ENCODE peak calls at places on chromosomes 12 and 14, in six cellular contexts. B is SK-N-SH, P is HL-60, V is H1, J is K562, I is HepG2. E is an unnamed sample.

GRCh38 chr12:123532021-123532420 is 1.5 kb downstream of the RILPL1 start:
- DNase-seq in B (no peak), P (peak; percentile 57), V (no peak), J (no peak), I (no peak), E (peak; percentile 9)

GRCh38 chr14:86654558-86655184 is 1124.7 kb downstream of the FLRT2 start:
- DNase-seq in B (peak; percentile 19), P (peak; percentile 66), V (peak; percentile 89), J (peak; percentile 14), I (peak; percentile 34), E (no peak)

GRCh38 chr12:51898506-51898905 is 8.8 kb upstream of the ACVRL1 start:
- DNase-seq in B (no peak), P (no peak), V (no peak), J (no peak), I (no peak), E (no peak)

GRCh38 chr12:54929998-54930397 is 54.6 kb downstream of the TESPA1 start:
- DNase-seq in B (no peak), P (no peak), V (no peak), J (no peak), I (no peak), E (no peak)

GRCh38 chr12:92558806-92559205 is 144.0 kb upstream of the PLEKHG7 start:
- DNase-seq in B (no peak), P (no peak), V (no peak), J (no peak), I (no peak), E (no peak)

GRCh38 chr12:24494401-24494800 is 454.5 kb downstream of the BCAT1 start:
- DNase-seq in B (no peak), P (no peak), V (no peak), J (no peak), I (no peak), E (no peak)

GRCh38 chr12:15956413-15957185 is 45.5 kb downstream of the DERA start:
- DNase-seq in B (no peak), P (no peak), V (no peak), J (no peak), I (no peak), E (no peak)

GRCh38 chr12:80044694-80045046 is 54.7 kb upstream of the OTOGL start:
- DNase-seq in B (no peak), P (no peak), V (no peak), J (no peak), I (no peak), E (no peak)

GRCh38 chr14:69137456-69138188 is 15.3 kb downstream of the DCAF5 start:
- DNase-seq in B (no peak), P (no peak), V (no peak), J (no peak), I (no peak), E (no peak)

GRCh38 chr12:82383930-82384513 is 25.7 kb downstream of the METTL25 start:
- DNase-seq in B (no peak), P (no peak), V (no peak), J (no peak), I (no peak), E (no peak)

GRCh38 chr14:96881713-96882112 is 84.5 kb downstream of the VRK1 start:
- DNase-seq in B (no peak), P (no peak), V (no peak), J (no peak), I (no peak), E (no peak)

GRCh38 chr12:24861751-24862575 is 86.9 kb downstream of the BCAT1 start:
- DNase-seq in B (no peak), P (no peak), V (no peak), J (no peak), I (peak; percentile 51), E (no peak)

GRCh38 chr12:47725893-47726292 is 603 bp upstream of the ENDOU start:
- DNase-seq in B (no peak), P (no peak), V (no peak), J (no peak), I (no peak), E (no peak)

GRCh38 chr12:80193900-80194299 is 94.6 kb downstream of the OTOGL start:
- DNase-seq in B (no peak), P (no peak), V (no peak), J (no peak), I (no peak), E (no peak)

GRCh38 chr12:57954768-57955167 is 13.4 kb downstream of the ATP23 start:
- DNase-seq in B (no peak), P (no peak), V (no peak), J (no peak), I (no peak), E (no peak)

GRCh38 chr12:65025070-65025469 is 96.0 kb downstream of the WIF1 start:
- DNase-seq in B (no peak), P (no peak), V (no peak), J (no peak), I (no peak), E (no peak)

GRCh38 chr12:105279460-105280056 is 43.6 kb upstream of the APPL2 start:
- DNase-seq in B (peak; percentile 16), P (peak; percentile 20), V (peak; percentile 56), J (peak; percentile 25), I (peak; percentile 22), E (no peak)

GRCh38 chr12:107967170-107967569 is 161.9 kb upstream of the WSCD2 start:
- DNase-seq in B (no peak), P (peak; percentile 5), V (no peak), J (no peak), I (no peak), E (no peak)

GRCh38 chr14:69812725-69813124 is 15.7 kb upstream of the SLC10A1 start:
- DNase-seq in B (no peak), P (no peak), V (no peak), J (no peak), I (peak; percentile 43), E (no peak)

GRCh38 chr12:7229741-7230140 is 40.3 kb downstream of the PEX5 start:
- DNase-seq in B (no peak), P (no peak), V (no peak), J (no peak), I (no peak), E (no peak)

GRCh38 chr12:58648151-58648550 is 272.2 kb downstream of the LRIG3 start:
- DNase-seq in B (no peak), P (no peak), V (no peak), J (no peak), I (no peak), E (no peak)

GRCh38 chr12:123126294-123127144 is 24.4 kb downstream of the PITPNM2 start:
- DNase-seq in B (no peak), P (no peak), V (no peak), J (peak; percentile 73), I (peak; percentile 83), E (no peak)

GRCh38 chr12:62523619-62524018 is 57.0 kb downstream of the MON2 start:
- DNase-seq in B (no peak), P (no peak), V (no peak), J (no peak), I (no peak), E (no peak)

GRCh38 chr14:58216544-58216943 is 16.6 kb downstream of the ACTR10 start:
- DNase-seq in B (no peak), P (no peak), V (no peak), J (no peak), I (no peak), E (no peak)

GRCh38 chr12:131085816-131086591 is 132.3 kb downstream of the ADGRD1 start:
- DNase-seq in B (no peak), P (no peak), V (no peak), J (no peak), I (no peak), E (no peak)

GRCh38 chr14:104245075-104245474 is 106.7 kb downstream of the KIF26A start:
- DNase-seq in B (no peak), P (no peak), V (peak; percentile 10), J (no peak), I (no peak), E (no peak)

GRCh38 chr12:104969328-104969727 is 11.2 kb upstream of the SLC41A2 start:
- DNase-seq in B (no peak), P (no peak), V (no peak), J (no peak), I (no peak), E (no peak)

GRCh38 chr12:16939871-16940306 is 333.9 kb upstream of the LMO3 start:
- DNase-seq in B (peak; percentile 36), P (peak; percentile 79), V (peak; percentile 68), J (peak; percentile 44), I (peak; percentile 80), E (peak; percentile 26)

GRCh38 chr14:63045234-63045611 is at the start of gene KCNH5:
- DNase-seq in B (peak; percentile 90), P (no peak), V (peak; percentile 80), J (no peak), I (no peak), E (no peak)

GRCh38 chr14:100842799-100843198 is 16.9 kb downstream of the MEG3 start:
- DNase-seq in B (no peak), P (no peak), V (no peak), J (no peak), I (no peak), E (no peak)

GRCh38 chr12:114011711-114012110 is 45.6 kb upstream of the RBM19 start:
- DNase-seq in B (no peak), P (no peak), V (no peak), J (no peak), I (no peak), E (no peak)

GRCh38 chr12:126389215-126389841 is 1324.1 kb downstream of the AACS start:
- DNase-seq in B (no peak), P (no peak), V (no peak), J (no peak), I (no peak), E (no peak)
- TF ChIP-seq GABPA in B (no peak), P (no peak), V (no peak), J (no peak), I (no peak), E (no peak)

GRCh38 chr14:23864252-23864651 is 89.3 kb upstream of the DHRS4 start:
- DNase-seq in B (no peak), P (no peak), V (no peak), J (no peak), I (no peak), E (no peak)
- TF ChIP-seq GABPA in B (no peak), P (no peak), V (no peak), J (no peak), I (no peak), E (no peak)

DNA sequence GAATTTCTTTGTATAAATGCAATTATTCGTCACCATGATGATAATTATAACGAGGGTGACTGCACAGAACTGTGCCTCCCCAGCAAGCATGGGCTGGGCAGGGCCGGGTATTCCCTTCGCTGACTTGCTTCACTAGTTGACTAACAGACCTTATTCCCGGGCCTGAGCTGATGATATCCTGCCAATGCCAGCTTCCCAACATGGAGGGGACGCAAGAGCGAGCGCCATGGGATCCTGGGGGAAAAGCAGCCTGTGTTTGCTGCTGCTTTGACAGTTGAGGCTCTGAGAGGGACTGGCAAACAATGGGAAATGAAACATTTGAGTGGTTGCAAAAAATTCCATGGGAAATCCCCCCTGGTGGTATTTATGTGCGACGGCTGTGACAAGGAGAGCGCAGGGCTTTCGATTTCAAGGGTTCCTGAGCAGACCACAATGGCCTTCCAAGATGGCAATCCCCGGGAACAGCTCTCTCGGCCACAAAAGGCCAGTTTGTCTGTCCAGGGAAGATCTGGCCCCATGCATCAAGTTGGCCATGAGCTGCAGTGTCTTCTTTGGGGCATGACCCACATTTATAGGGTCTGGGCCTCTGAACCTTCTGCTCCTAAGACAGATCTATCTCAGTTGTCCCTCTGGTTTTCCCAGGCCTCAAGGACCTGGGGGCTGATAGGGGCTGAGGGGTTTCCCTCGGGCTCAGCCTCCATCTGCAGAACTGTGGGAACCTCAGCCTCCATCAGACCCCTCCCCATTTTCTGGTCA is 21.9 kb upstream of the MAP1LC3B2 start:
- DNase-seq in B (no peak), P (no peak), V (no peak), J (no peak), I (no peak), E (no peak)
- TF ChIP-seq GABPA in B (no peak), P (no peak), V (no peak), J (no peak), I (no peak), E (no peak)

GRCh38 chr12:33052141-33053051 is 155.8 kb upstream of the PKP2 start:
- DNase-seq in B (peak; percentile 12), P (no peak), V (no peak), J (no peak), I (no peak), E (no peak)
- TF ChIP-seq GABPA in B (no peak), P (no peak), V (no peak), J (no peak), I (no peak), E (no peak)

E was measured in GM12878.